ENCODE peak calls at places on chromosomes 2 and 18, in eight cellular contexts. Z is ovary; L is left ventricle myocardium inferior; U is lower lobe of right lung; O is body of pancreas; F is CD8-positive, alpha-beta T cell; W is MM.1S; X is effector memory CD4-positive, alpha-beta T cell. A is an unnamed sample. For H3K27me3, the result is how much of the 10 kb centered on the place peaks cover.

GRCh38 chr18:59328683-59329082 is 10.2 kb upstream of the CPLX4 start:
- DNase-seq in F (no peak), L (no peak), O (no peak), Z (no peak), U (no peak), X (no peak), W (no peak), A (no peak)

GRCh38 chr18:45998244-45998643 is 31.1 kb upstream of the EPG5 start:
- DNase-seq in W (no peak), Z (no peak), L (no peak), X (no peak), F (peak), U (no peak), O (no peak), A (no peak)

GRCh38 chr2:33709986-33710385 is 110.9 kb upstream of the FAM98A start:
- DNase-seq in U (no peak), O (no peak), L (no peak), X (no peak), F (no peak), Z (no peak), W (no peak), A (no peak)

GRCh38 chr2:9004338-9005204 is 1.1 kb upstream of the MBOAT2 start:
- DNase-seq in L (no peak), W (no peak), U (no peak), F (no peak), X (no peak), O (no peak), Z (no peak), A (no peak)

GRCh38 chr2:239157766-239158165 is 243.1 kb downstream of the HDAC4 start:
- DNase-seq in F (no peak), X (no peak), Z (no peak), W (peak), L (peak), U (peak), O (peak), A (peak)

GRCh38 chr2:181438298-181438697 is 18.9 kb upstream of the ITGA4 start:
- DNase-seq in W (peak), Z (no peak), L (no peak), F (peak), X (no peak), U (no peak), O (no peak), A (no peak)

GRCh38 chr2:149218500-149218899 is 111.9 kb upstream of the LYPD6 start:
- DNase-seq in X (no peak), U (no peak), W (no peak), Z (no peak), O (no peak), F (no peak), L (no peak), A (no peak)

GRCh38 chr2:177332041-177332991 is 60.3 kb upstream of the AGPS start:
- DNase-seq in W (peak), O (peak), L (peak), X (no peak), F (peak), U (no peak), Z (peak), A (peak)

GRCh38 chr2:220876074-220876824 is 695.9 kb downstream of the EPHA4 start:
- DNase-seq in Z (no peak), L (no peak), W (no peak), U (no peak), X (no peak), O (no peak), F (no peak), A (no peak)

GRCh38 chr2:129242201-129242710 is 737.2 kb upstream of the RAB6C start:
- DNase-seq in F (no peak), Z (no peak), X (no peak), W (no peak), O (no peak), U (no peak), L (no peak), A (no peak)

GRCh38 chr2:218897394-218898108 is 16.9 kb downstream of the WNT10A start:
- DNase-seq in W (peak), F (no peak), X (no peak), U (no peak), Z (no peak), L (no peak), O (no peak), A (no peak)

GRCh38 chr2:67726416-67726815 is 329.3 kb downstream of the ETAA1 start:
- DNase-seq in L (no peak), F (no peak), U (no peak), W (no peak), O (no peak), X (no peak), Z (no peak), A (no peak)

GRCh38 chr18:26865557-26865956 is at the start of gene AQP4:
- DNase-seq in F (no peak), O (no peak), L (peak), Z (peak), U (peak), X (no peak), W (no peak), A (no peak)

GRCh38 chr2:159034728-159035127 is 66.3 kb downstream of the TANC1 start:
- DNase-seq in U (no peak), F (no peak), W (no peak), O (no peak), L (no peak), Z (no peak), X (no peak), A (no peak)

GRCh38 chr2:138121769-138122661 is 157.7 kb downstream of the HNMT start:
- DNase-seq in X (no peak), L (no peak), Z (no peak), W (no peak), F (no peak), O (no peak), U (no peak), A (no peak)

GRCh38 chr18:11752116-11752911 is 63.2 kb downstream of the GNAL start:
- DNase-seq in O (no peak), F (no peak), X (no peak), Z (no peak), W (no peak), L (no peak), U (no peak), A (no peak)

GRCh38 chr2:159903404-159904126 is 105.6 kb upstream of the CD302 start:
- DNase-seq in L (no peak), F (peak), W (peak), O (peak), X (peak), U (peak), Z (no peak), A (no peak)

GRCh38 chr2:215314896-215315295 is 3.0 kb downstream of the ATIC start:
- DNase-seq in X (no peak), F (no peak), U (no peak), L (no peak), O (no peak), W (no peak), Z (no peak), A (no peak)

GRCh38 chr2:31335921-31336570 is 78.5 kb downstream of the XDH start:
- DNase-seq in Z (no peak), F (no peak), W (no peak), X (no peak), L (no peak), U (no peak), O (no peak), A (no peak)

GRCh38 chr2:240874715-240875227 is 6.1 kb downstream of the AGXT start:
- DNase-seq in Z (no peak), L (no peak), F (no peak), U (peak), X (no peak), O (no peak), W (no peak), A (no peak)

GRCh38 chr2:240877460-240878340 is 9.1 kb downstream of the AGXT start:
- DNase-seq in X (no peak), O (no peak), Z (peak), L (peak), U (peak), F (no peak), W (no peak), A (no peak)

GRCh38 chr2:240875228-240876034 is 6.8 kb downstream of the AGXT start:
- DNase-seq in U (no peak), L (no peak), Z (no peak), X (no peak), W (no peak), F (no peak), O (no peak), A (no peak)

GRCh38 chr2:240876475-240877251 is 8.0 kb downstream of the AGXT start:
- DNase-seq in F (no peak), U (peak), W (no peak), Z (peak), O (peak), X (no peak), L (no peak), A (no peak)

DNA sequence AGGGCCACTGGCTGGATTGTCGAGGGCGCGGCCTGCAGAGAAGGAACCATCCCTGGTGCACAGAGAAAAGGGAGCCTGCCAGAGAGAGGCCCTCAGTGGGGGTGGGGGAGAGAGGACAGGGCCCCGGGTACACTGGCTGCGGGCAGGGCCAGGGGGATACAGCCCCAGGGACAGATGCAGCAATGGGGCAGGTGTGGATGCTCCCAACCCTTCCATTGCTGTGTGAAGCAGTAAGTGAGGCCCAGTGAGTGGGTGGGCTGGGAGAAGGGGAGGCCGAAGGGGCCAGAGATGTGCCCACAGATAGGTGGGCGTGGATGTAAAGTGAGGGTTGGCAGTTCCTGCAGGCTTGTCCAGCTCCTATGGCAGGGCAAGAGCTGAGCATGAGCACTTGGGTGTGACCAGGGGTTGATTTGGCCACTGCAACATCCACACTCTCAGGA is 7.4 kb downstream of the AGXT start:
- DNase-seq in F (no peak), Z (no peak), W (no peak), O (no peak), U (no peak), X (no peak), L (no peak), A (no peak)
- H3K27ac ChIP-seq in F (no peak), Z (no peak), W (no peak), O (no peak), U (no peak), X (no peak), L (no peak), A (no peak)

GRCh38 chr18:8354304-8354703 is 254.9 kb upstream of the RAB12 start:
- DNase-seq in L (no peak), O (no peak), F (no peak), X (no peak), Z (no peak), U (no peak), W (no peak), A (no peak)

GRCh38 chr18:8358066-8358795 is 251.0 kb upstream of the RAB12 start:
- DNase-seq in O (no peak), F (no peak), U (no peak), X (no peak), L (no peak), W (no peak), Z (no peak), A (no peak)

GRCh38 chr18:8359076-8359475 is 250.2 kb upstream of the RAB12 start:
- DNase-seq in F (no peak), U (no peak), W (no peak), Z (no peak), X (no peak), L (no peak), O (no peak), A (no peak)

GRCh38 chr18:8359481-8359880 is 249.8 kb upstream of the RAB12 start:
- DNase-seq in Z (no peak), L (no peak), X (no peak), F (no peak), O (no peak), U (no peak), W (no peak), A (no peak)

GRCh38 chr18:8357320-8357719 is 251.9 kb upstream of the RAB12 start:
- DNase-seq in F (no peak), U (no peak), L (no peak), W (no peak), Z (no peak), O (no peak), X (no peak), A (no peak)
- H3K4me3 ChIP-seq in F (no peak), U (no peak), L (no peak), W (no peak), Z (no peak), O (no peak), X (no peak), A (no peak)

GRCh38 chr2:222309766-222310165 is 11.0 kb upstream of the PAX3 start:
- DNase-seq in X (no peak), W (no peak), L (no peak), F (no peak), U (no peak), Z (no peak), O (no peak), A (no peak)

GRCh38 chr2:222309361-222309760 is 10.6 kb upstream of the PAX3 start:
- DNase-seq in Z (no peak), F (no peak), W (no peak), U (no peak), L (no peak), O (no peak), X (no peak), A (no peak)

GRCh38 chr2:222311321-222311977 is 12.7 kb upstream of the PAX3 start:
- DNase-seq in Z (no peak), O (no peak), L (no peak), W (no peak), U (no peak), X (no peak), F (no peak), A (no peak)

GRCh38 chr2:222311978-222312738 is 13.4 kb upstream of the PAX3 start:
- DNase-seq in W (no peak), U (no peak), Z (no peak), X (no peak), O (no peak), L (no peak), F (no peak), A (no peak)

GRCh38 chr2:222310747-222311320 is 12.0 kb upstream of the PAX3 start:
- DNase-seq in W (no peak), L (no peak), Z (no peak), O (no peak), X (no peak), F (no peak), U (no peak), A (no peak)
- H3K27me3 ChIP-seq in W (under half), L (half or more), Z (under half), O (half or more), X (half or more), F (under half), U (half or more), A (half or more)

GRCh38 chr2:127653421-127654083 is 7.6 kb downstream of the GPR17 start:
- DNase-seq in U (peak), Z (no peak), F (no peak), W (no peak), O (no peak), X (no peak), L (peak), A (no peak)
- H3K27ac ChIP-seq in U (peak), Z (no peak), F (no peak), W (no peak), O (no peak), X (no peak), L (peak), A (no peak)

GRCh38 chr2:26184086-26184485 is 11.2 kb downstream of the GAREM2 start:
- DNase-seq in W (no peak), X (no peak), Z (no peak), L (no peak), O (no peak), F (no peak), U (no peak), A (no peak)
- H3K4me3 ChIP-seq in W (peak), X (peak), Z (peak), L (peak), O (no peak), F (peak), U (peak), A (peak)

DNA sequence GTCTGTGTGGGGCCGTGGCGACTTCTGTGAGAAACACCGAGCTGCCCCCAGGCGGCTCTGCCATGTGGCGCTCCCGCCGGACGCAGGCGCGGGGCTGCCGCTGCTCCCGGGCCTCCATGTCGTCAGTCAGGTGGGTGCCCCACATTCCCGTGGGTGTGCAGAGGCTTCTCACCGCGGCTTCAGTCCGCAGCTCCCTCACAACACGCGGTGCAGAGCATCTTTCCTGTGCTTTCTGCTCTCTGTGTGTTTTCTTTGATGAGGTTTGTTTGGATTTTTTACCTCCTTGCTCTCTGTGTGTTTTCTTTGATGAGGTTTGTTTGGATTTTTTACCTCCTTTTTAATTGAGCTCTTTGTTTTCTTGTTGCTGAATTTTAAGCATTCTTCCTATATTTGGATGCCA is 13.0 kb downstream of the AQP12A start:
- DNase-seq in L (peak), X (no peak), O (no peak), Z (no peak), W (no peak), F (peak), U (no peak), A (no peak)
- H3K27me3 ChIP-seq in L (half or more), X (under half), O (under half), Z (under half), W (half or more), F (under half), U (under half), A (under half)

GRCh38 chr2:229775614-229776313 is 61.4 kb upstream of the DNER start:
- DNase-seq in W (peak), F (no peak), U (no peak), L (no peak), O (no peak), Z (no peak), X (no peak), A (no peak)
- H3K27ac ChIP-seq in W (peak), F (no peak), U (no peak), L (no peak), O (no peak), Z (no peak), X (no peak), A (no peak)